ENCODE peak calls at places on chromosome 17, in six cellular contexts. Y, Q, J, C, P and M are unnamed samples.

GRCh38 chr17:57269052-57269451 is 12.7 kb downstream of the MSI2 start:
- DNase-seq in Y (no peak), Q (no peak), J (no peak), C (no peak), P (no peak), M (no peak)

GRCh38 chr17:65290041-65290440 is 152.9 kb downstream of the RGS9 start:
- DNase-seq in Y (no peak), Q (no peak), J (no peak), C (no peak), P (no peak), M (peak)

GRCh38 chr17:49204521-49204920 is 5.9 kb downstream of the GNGT2 start:
- DNase-seq in Y (no peak), Q (no peak), J (no peak), C (peak), P (no peak), M (no peak)

GRCh38 chr17:62882284-62882683 is 74.2 kb upstream of the MARCHF10 start:
- DNase-seq in Y (peak), Q (no peak), J (no peak), C (no peak), P (no peak), M (no peak)

GRCh38 chr17:18158022-18158600 is 25.5 kb upstream of the ALKBH5 start:
- DNase-seq in Y (peak), Q (no peak), J (peak), C (peak), P (peak), M (peak)

GRCh38 chr17:29112780-29113295 is 67.4 kb downstream of the MYO18A start:
- DNase-seq in Y (peak), Q (no peak), J (no peak), C (no peak), P (no peak), M (no peak)

GRCh38 chr17:35536664-35537160 is 766 bp downstream of the SLFN12L start:
- DNase-seq in Y (peak), Q (no peak), J (no peak), C (no peak), P (no peak), M (no peak)

GRCh38 chr17:67801626-67802175 is 23.6 kb upstream of the BPTF start:
- DNase-seq in Y (no peak), Q (peak), J (no peak), C (peak), P (no peak), M (no peak)

GRCh38 chr17:69447726-69448125 is 33.2 kb downstream of the MAP2K6 start:
- DNase-seq in Y (no peak), Q (no peak), J (no peak), C (no peak), P (no peak), M (no peak)

GRCh38 chr17:62750502-62751349 is 57.4 kb downstream of the MARCHF10 start:
- DNase-seq in Y (no peak), Q (no peak), J (no peak), C (no peak), P (no peak), M (no peak)

GRCh38 chr17:65987988-65988387 is 203.9 kb downstream of the CEP112 start:
- DNase-seq in Y (peak), Q (peak), J (peak), C (no peak), P (peak), M (peak)

GRCh38 chr17:80025140-80025539 is 10.5 kb downstream of the TBC1D16 start:
- DNase-seq in Y (no peak), Q (no peak), J (no peak), C (no peak), P (no peak), M (no peak)

DNA sequence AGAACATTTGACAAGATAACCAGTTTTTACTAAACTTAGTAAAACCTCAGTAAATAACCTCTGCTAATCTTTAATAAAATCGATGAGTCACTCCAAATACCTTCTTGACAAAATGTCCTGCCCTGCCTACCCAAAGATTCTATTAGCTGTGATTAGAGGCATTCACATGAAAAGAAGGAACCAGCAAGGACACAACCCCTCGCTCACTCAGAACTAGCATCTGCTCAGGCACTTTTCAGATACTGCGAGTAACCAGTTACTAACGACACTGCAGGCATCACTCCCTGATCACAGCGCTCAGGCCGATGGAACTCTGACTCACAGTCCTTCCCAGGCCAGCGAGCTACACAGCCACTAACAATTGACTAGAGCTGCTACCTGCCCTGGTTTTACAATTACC is 24.3 kb downstream of the PELP1 start:
- DNase-seq in Y (peak), Q (no peak), J (peak), C (no peak), P (no peak), M (peak)
- TF ChIP-seq MYC in Y (no peak), Q (no peak), J (no peak), C (no peak), P (no peak), M (no peak)

DNA sequence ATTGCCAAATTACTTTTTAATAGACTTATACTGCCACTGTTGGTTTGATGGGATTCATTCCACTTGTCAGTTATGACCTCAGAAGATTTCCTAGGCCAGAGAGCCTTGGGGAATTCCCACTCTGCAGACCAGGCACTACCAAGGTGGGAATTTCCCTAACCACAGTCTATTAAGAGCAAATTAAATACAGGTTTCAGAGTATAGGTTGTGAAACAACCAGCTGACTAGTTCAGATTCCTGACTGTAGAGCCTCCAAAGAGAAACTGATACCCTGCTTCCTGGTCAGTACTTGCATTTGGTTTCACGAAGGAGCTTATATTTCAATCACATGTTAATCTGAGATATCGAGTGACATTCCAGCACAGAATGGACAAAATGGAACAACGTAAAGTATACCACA is 186.5 kb downstream of the STX8 start:
- DNase-seq in Y (no peak), Q (peak), J (peak), C (no peak), P (peak), M (peak)
- TF ChIP-seq MYC in Y (no peak), Q (no peak), J (no peak), C (no peak), P (no peak), M (no peak)

DNA sequence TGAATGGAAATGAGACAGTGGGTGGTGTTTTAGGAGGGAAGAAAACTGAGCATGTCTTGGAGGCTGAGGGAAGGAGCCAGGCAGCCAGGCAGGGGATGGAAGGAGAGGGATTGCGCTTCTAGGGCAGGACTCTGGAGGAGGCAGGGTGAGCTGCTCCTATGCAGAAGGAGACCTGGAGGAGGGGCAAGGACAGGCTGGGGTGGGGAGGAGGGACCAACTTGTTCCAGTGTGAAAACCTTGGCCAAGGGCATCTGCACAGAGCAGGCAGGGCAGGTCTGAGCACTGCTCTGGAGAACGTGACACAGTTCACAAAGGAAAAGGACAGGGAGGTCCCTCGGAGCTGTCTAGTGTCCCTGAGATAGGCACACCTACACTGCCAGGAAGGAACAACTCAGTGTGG is 5.5 kb downstream of the GALK1 start:
- DNase-seq in Y (no peak), Q (no peak), J (no peak), C (no peak), P (no peak), M (no peak)
- TF ChIP-seq MYC in Y (no peak), Q (no peak), J (no peak), C (no peak), P (no peak), M (no peak)

DNA sequence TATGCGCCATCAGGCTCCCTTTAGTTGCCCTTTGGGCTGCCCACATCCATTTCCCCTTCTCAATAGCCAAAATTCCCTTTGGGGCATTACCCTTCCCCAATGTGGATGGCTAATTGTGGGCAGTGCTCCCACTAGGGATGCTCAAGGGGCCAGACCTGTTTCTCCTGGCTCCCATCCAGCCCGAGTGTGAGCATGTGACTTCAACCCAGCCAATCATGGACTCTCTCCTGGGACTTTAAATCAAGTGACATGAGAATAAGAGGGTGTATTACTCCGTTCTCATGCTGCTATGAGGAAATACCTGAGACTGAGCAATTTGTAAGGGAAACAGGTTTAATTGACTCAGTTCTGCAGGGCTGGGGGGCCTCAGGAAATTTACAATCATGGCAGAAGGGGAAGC is 60.9 kb upstream of the WSB1 start:
- DNase-seq in Y (no peak), Q (no peak), J (no peak), C (no peak), P (no peak), M (no peak)
- TF ChIP-seq MYC in Y (no peak), Q (no peak), J (no peak), C (no peak), P (no peak), M (no peak)

GRCh38 chr17:39937462-39937861 is 9.9 kb downstream of the LRRC3C start:
- DNase-seq in Y (no peak), Q (no peak), J (no peak), C (no peak), P (no peak), M (no peak)

GRCh38 chr17:39939031-39939430 is 11.5 kb downstream of the LRRC3C start:
- DNase-seq in Y (no peak), Q (no peak), J (no peak), C (no peak), P (no peak), M (no peak)

GRCh38 chr17:39938140-39938869 is 10.8 kb downstream of the LRRC3C start:
- DNase-seq in Y (no peak), Q (peak), J (no peak), C (no peak), P (peak), M (no peak)

GRCh38 chr17:39934324-39934723 is 6.8 kb downstream of the LRRC3C start:
- DNase-seq in Y (no peak), Q (peak), J (no peak), C (no peak), P (no peak), M (no peak)

GRCh38 chr17:39935896-39936295 is 8.4 kb downstream of the LRRC3C start:
- DNase-seq in Y (no peak), Q (no peak), J (no peak), C (no peak), P (no peak), M (no peak)
- TF ChIP-seq MYC in Y (no peak), Q (no peak), J (no peak), C (no peak), P (no peak), M (no peak)

DNA sequence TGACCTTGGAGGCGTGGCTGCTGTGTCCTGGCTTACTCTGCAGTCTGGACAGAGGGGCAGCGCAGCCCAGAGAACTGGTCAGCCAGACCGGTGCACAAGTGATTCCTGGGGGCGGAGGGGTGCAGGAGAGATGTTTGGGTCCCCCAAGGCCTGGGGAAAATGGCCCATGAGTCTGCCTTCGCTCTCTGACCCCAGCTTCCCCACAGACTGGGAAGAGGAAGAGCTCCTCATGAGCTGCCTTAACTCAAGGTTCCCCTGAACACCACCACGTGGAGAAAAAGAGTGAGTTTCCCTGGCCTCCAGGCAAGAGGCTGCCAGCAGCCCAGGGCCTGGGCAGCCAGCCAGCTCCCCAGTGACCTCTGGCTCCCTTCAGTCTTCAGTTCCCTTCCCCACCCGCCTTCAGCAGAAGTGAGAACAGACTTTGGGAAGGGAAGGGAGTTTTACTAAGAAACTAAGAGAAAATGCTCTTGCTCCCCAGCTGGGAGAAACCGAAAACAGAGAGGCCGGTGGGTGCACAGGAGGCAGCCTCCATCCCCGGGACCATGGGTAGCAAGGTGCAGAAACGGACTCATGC is 2.0 kb upstream of the C17orf99 start:
- DNase-seq in Y (peak), Q (no peak), J (no peak), C (peak), P (no peak), M (peak)
- TF ChIP-seq MYC in Y (no peak), Q (peak), J (no peak), C (peak), P (no peak), M (no peak)

GRCh38 chr17:81232616-81233241 is 6.1 kb downstream of the TEPSIN start:
- DNase-seq in Y (no peak), Q (no peak), J (no peak), C (no peak), P (no peak), M (no peak)
- TF ChIP-seq MYC in Y (no peak), Q (no peak), J (no peak), C (no peak), P (no peak), M (no peak)

GRCh38 chr17:73227944-73228343 is 33.7 kb downstream of the CPSF4L start:
- DNase-seq in Y (no peak), Q (no peak), J (no peak), C (peak), P (no peak), M (no peak)
- TF ChIP-seq MYC in Y (no peak), Q (no peak), J (no peak), C (peak), P (no peak), M (no peak)

GRCh38 chr17:5584971-5585794 is 874 bp upstream of the NLRP1 start:
- DNase-seq in Y (no peak), Q (no peak), J (no peak), C (no peak), P (no peak), M (no peak)

GRCh38 chr17:5584383-5584951 is at the start of gene NLRP1:
- DNase-seq in Y (peak), Q (peak), J (no peak), C (no peak), P (peak), M (peak)

GRCh38 chr17:5588584-5588983 is 4.3 kb upstream of the NLRP1 start:
- DNase-seq in Y (no peak), Q (no peak), J (no peak), C (no peak), P (no peak), M (no peak)

GRCh38 chr17:5585814-5586558 is 1.7 kb upstream of the NLRP1 start:
- DNase-seq in Y (no peak), Q (no peak), J (no peak), C (no peak), P (peak), M (no peak)

DNA sequence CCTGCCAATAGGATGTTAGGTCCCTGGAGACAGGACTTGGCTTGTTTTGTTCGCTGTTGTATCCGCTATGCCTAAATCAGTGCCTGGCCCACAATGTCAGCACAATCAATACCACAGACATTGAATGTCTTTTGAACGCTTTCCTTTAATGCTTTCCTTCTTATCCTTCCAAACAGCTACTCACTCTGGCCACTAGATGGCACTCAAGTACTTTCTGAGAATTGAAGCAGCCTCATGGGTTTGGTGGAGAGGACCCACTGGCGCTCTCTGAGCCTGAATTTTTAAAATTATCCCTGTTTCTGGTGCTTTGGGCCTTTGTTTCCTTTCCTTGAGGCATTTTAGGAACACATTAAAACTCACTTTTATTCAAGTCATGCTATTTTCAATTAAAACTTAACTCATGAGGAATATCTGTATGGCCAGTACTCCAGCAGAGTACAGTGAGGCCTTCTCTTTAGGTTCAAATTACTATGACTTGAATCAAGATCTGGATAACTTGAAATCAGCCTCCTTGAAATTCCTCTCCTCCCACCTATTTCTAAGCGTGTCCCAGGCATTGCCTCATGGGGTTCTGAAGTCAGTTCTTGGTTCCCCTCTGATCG is 3.2 kb upstream of the NLRP1 start:
- DNase-seq in Y (peak), Q (peak), J (peak), C (peak), P (no peak), M (peak)
- TF ChIP-seq MYC in Y (no peak), Q (no peak), J (no peak), C (peak), P (no peak), M (no peak)